ENCODE peak calls at places on chromosomes 16 and 17, in ten cellular contexts. L is neuronal stem cell; Q is BJ; G is naive thymus-derived CD8-positive, alpha-beta T cell; K is stimulated activated CD8-positive, alpha-beta memory T cell treated with anti-CD3 and anti-CD28 coated beads, Interleukin-2, amount 100 ng/mL, for 1 hour; R is posterior vena cava; U is HEK293T; T is Panc1; Y is NCI-H1694 treated with DMSO at 0.1 percent for 48 hours; W is T-cell. I is an unnamed sample.

GRCh38 chr17:78600181-78600651 is 23.0 kb upstream of the DNAH17 start:
- DNase-seq in L (no peak), Q (no peak), G (no peak), K (no peak), R (no peak), U (no peak), T (no peak), Y (peak), W (no peak), I (no peak)

GRCh38 chr17:80122026-80122575 is 20.7 kb downstream of the GAA start:
- DNase-seq in L (no peak), Q (no peak), G (no peak), K (no peak), R (peak), U (no peak), T (no peak), Y (no peak), W (no peak), I (no peak)

GRCh38 chr17:69141802-69142472 is at the start of gene ABCA6:
- DNase-seq in L (no peak), Q (peak), G (no peak), K (no peak), R (no peak), U (no peak), T (no peak), Y (no peak), W (no peak), I (no peak)

GRCh38 chr16:29860218-29860617 is 2.8 kb downstream of the CDIPT start:
- DNase-seq in L (no peak), Q (no peak), G (no peak), K (no peak), R (no peak), U (no peak), T (no peak), Y (no peak), W (no peak), I (no peak)

GRCh38 chr17:70552230-70552981 is 383.1 kb downstream of the KCNJ2 start:
- DNase-seq in L (peak), Q (no peak), G (no peak), K (no peak), R (no peak), U (peak), T (peak), Y (peak), W (no peak), I (peak)

GRCh38 chr17:12348476-12348875 is 317.2 kb upstream of the MYOCD start:
- DNase-seq in L (no peak), Q (no peak), G (no peak), K (no peak), R (no peak), U (no peak), T (no peak), Y (no peak), W (no peak), I (no peak)

GRCh38 chr16:89602273-89602951 is 11.0 kb upstream of the DPEP1 start:
- DNase-seq in L (peak), Q (peak), G (peak), K (peak), R (no peak), U (peak), T (no peak), Y (no peak), W (no peak), I (peak)

GRCh38 chr16:84763164-84763563 is 56.6 kb upstream of the CRISPLD2 start:
- DNase-seq in L (no peak), Q (no peak), G (no peak), K (no peak), R (no peak), U (no peak), T (no peak), Y (no peak), W (no peak), I (no peak)

GRCh38 chr16:49663081-49664057 is 192.5 kb downstream of the ZNF423 start:
- DNase-seq in L (no peak), Q (no peak), G (no peak), K (no peak), R (no peak), U (no peak), T (no peak), Y (no peak), W (no peak), I (peak)

GRCh38 chr17:48179071-48179945 is 71.7 kb downstream of the SNX11 start:
- DNase-seq in L (no peak), Q (no peak), G (no peak), K (no peak), R (no peak), U (no peak), T (no peak), Y (no peak), W (no peak), I (no peak)

GRCh38 chr16:3879887-3880564 is 487 bp downstream of the CREBBP start:
- DNase-seq in L (no peak), Q (no peak), G (peak), K (peak), R (peak), U (peak), T (no peak), Y (no peak), W (peak), I (peak)

I was measured in hepatic stellate cell.